ENCODE peak calls at places on chromosomes 1 and 21, in five cellular contexts. J is adrenal gland, H is A549, I is esophagus muscularis mucosa, O is heart left ventricle. Z is an unnamed sample.

GRCh38 chr1:30707412-30708360 is 15.7 kb downstream of the MATN1 start:
- DNase-seq in H (peak; percentile 57), O (peak; percentile 81), J (peak; percentile 80), I (no peak), Z (peak; percentile 48)

GRCh38 chr1:204994086-204994862 is 48.7 kb upstream of the CNTN2 start:
- DNase-seq in O (no peak), J (no peak), I (no peak), H (no peak), Z (no peak)

GRCh38 chr1:224435999-224436398 is 1.4 kb upstream of the WDR26 start:
- DNase-seq in I (no peak), H (no peak), J (no peak), O (no peak), Z (no peak)

GRCh38 chr21:45435405-45435981 is 30.5 kb downstream of the COL18A1 start:
- DNase-seq in H (no peak), I (no peak), O (peak; percentile 55), J (no peak), Z (no peak)

GRCh38 chr1:175158133-175158532 is 34.4 kb downstream of the KIAA0040 start:
- DNase-seq in O (no peak), I (no peak), H (no peak), J (no peak), Z (peak; percentile 27)

GRCh38 chr1:30606166-30606565 is 117.2 kb downstream of the MATN1 start:
- DNase-seq in J (no peak), I (peak; percentile 68), H (no peak), O (no peak), Z (no peak)

GRCh38 chr1:119631433-119632102 is 16.5 kb downstream of the ZNF697 start:
- DNase-seq in O (peak; percentile 96), I (peak; percentile 96), H (no peak), J (peak; percentile 84), Z (no peak)

GRCh38 chr1:160046494-160047115 is 14.8 kb upstream of the PIGM start:
- DNase-seq in H (peak; percentile 26), J (peak; percentile 27), I (no peak), O (peak; percentile 67), Z (no peak)

GRCh38 chr1:101587749-101588148 is 350.9 kb downstream of the S1PR1 start:
- DNase-seq in I (no peak), J (peak; percentile 17), O (peak; percentile 71), H (peak; percentile 25), Z (no peak)

GRCh38 chr1:19442150-19443096 is 42.9 kb downstream of the CAPZB start:
- DNase-seq in I (no peak), J (no peak), H (no peak), O (no peak), Z (no peak)
- TF ChIP-seq POLR2A in I (no peak), J (no peak), H (no peak), O (no peak), Z (no peak)

GRCh38 chr1:26693557-26694184 is 2.1 kb upstream of the ARID1A start:
- DNase-seq in I (no peak), J (no peak), H (no peak), O (no peak), Z (no peak)

GRCh38 chr1:26695417-26696190 is at the start of gene ARID1A:
- DNase-seq in H (peak; percentile 94), I (peak; percentile 99), J (peak; percentile 95), O (peak; percentile 99), Z (peak; percentile 92)

GRCh38 chr1:26694185-26694572 is 1.6 kb upstream of the ARID1A start:
- DNase-seq in I (no peak), O (no peak), J (peak; percentile 14), H (no peak), Z (no peak)

GRCh38 chr1:26696191-26696644 is 403 bp downstream of the ARID1A start:
- DNase-seq in H (no peak), I (no peak), J (no peak), O (peak; percentile 74), Z (no peak)

GRCh38 chr1:26694597-26695416 is 1.0 kb upstream of the ARID1A start:
- DNase-seq in O (no peak), H (no peak), J (no peak), I (no peak), Z (no peak)
- TF ChIP-seq POLR2A in O (no peak), H (no peak), J (no peak), I (no peak), Z (no peak)

DNA sequence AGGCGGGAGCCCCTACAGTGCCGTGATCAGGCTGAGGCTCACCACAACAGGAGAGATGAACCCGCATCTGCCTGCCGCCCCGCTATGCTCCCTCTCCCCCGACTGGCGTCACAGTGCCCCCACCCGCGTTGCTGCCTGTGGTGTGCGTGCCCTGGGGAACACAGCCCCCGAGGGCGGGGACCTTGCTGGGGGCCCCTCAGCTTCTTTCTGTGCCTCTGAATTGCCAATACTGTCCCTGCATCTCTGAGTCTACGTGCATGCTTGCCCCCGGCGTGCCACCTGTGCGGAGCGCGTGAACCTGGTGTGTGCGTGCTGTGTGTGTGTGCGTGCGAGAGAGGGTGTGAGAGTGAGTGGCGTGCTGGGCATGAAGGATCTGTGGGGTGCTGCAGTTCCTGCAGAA is 10.3 kb downstream of the PARS2 start:
- DNase-seq in H (no peak), O (no peak), J (no peak), I (no peak), Z (no peak)
- TF ChIP-seq POLR2A in H (no peak), O (no peak), J (no peak), I (no peak), Z (no peak)

GRCh38 chr1:203450541-203451149 is 25.0 kb upstream of the PRELP start:
- DNase-seq in J (no peak), H (peak; percentile 7), O (no peak), I (no peak), Z (no peak)

GRCh38 chr1:203453616-203454015 is 22.0 kb upstream of the PRELP start:
- DNase-seq in I (no peak), O (no peak), H (no peak), J (no peak), Z (no peak)

GRCh38 chr1:203453016-203453415 is 22.6 kb upstream of the PRELP start:
- DNase-seq in O (no peak), J (no peak), I (no peak), H (no peak), Z (no peak)

GRCh38 chr1:203450016-203450415 is 25.6 kb upstream of the PRELP start:
- DNase-seq in J (no peak), I (no peak), H (no peak), O (no peak), Z (no peak)

DNA sequence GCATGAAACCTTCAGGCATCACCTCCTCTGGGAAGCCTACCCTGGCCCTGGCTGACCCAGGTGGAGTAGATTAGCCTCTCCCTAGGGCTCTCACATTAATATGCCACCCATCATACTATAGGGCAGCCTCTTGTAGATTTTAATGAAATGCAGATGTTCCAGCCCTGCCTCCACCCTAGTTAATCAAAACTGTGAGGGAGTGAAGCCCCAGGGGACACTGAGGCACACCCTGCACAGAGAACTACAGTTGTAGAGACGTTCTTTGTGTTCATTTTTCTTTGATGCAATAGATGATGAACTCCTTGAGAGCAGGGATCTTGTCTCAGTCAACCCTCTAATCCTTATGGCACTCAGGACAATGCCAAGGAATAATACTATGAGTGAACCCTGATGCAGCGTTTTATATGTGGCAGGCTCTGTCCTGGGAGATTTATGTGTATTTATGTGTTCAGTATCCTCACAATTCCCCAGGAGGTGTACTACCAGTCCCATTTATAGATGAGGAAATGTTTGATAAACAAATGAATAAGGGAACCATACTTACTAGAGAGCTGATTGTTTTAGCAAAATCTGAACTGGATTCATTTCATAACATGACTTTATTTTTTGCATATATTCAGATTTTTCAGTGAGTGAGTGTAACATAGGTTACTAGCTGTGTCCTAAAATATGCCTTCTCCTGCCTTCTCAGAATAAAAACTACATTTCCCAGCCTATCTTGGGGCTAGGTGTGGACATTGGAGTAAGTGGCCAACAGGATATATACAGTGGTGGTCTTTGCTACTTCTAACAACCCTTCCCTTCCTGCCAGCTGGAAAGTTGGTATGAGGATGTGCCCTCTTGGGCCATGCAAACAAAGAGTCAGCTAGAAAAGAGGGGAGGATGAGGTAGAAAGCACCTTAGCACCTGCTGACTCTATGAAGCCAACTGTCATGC is 23.5 kb upstream of the PRELP start:
- DNase-seq in H (no peak), I (no peak), J (no peak), O (no peak), Z (no peak)
- TF ChIP-seq POLR2A in H (no peak), I (no peak), J (no peak), O (no peak), Z (no peak)

GRCh38 chr1:99647460-99647859 is 1.5 kb downstream of the PALMD start:
- DNase-seq in H (no peak), I (no peak), J (peak; percentile 37), O (no peak), Z (no peak)
- TF ChIP-seq POLR2A in H (no peak), I (no peak), J (no peak), O (no peak), Z (no peak)

DNA sequence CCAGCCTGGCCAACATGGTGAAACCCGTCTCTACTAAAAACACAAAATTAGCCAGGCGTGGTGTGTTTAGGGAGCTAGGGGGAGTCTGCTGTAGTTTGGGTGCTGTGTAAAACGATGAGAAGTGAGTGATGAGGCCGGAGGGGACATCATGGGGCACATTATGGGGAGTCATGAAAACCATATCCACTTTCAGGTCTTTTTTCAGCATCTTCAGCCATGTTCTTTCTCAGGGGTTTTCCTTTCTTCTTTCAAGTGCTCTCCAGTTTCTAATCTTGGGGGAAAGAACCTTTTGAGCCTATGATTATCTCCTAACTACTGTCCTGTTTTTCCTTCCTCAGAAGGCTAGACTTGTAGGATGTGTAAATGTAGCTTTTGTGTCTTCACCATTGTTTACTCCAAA is 14.4 kb downstream of the KDM4A start:
- DNase-seq in H (no peak), O (no peak), I (no peak), J (no peak), Z (no peak)
- TF ChIP-seq POLR2A in H (no peak), O (no peak), I (no peak), J (no peak), Z (no peak)

GRCh38 chr1:15260418-15261154 is 13.6 kb downstream of the FHAD1 start:
- DNase-seq in H (no peak), I (peak; percentile 84), J (peak; percentile 61), O (no peak), Z (peak; percentile 89)

GRCh38 chr1:15262711-15263110 is 15.7 kb downstream of the FHAD1 start:
- DNase-seq in O (no peak), I (peak; percentile 53), J (no peak), H (no peak), Z (no peak)

GRCh38 chr1:15259608-15260007 is 12.6 kb downstream of the FHAD1 start:
- DNase-seq in J (no peak), I (peak; percentile 47), H (no peak), O (no peak), Z (no peak)

GRCh38 chr1:15262003-15262377 is 15.0 kb downstream of the FHAD1 start:
- DNase-seq in I (peak; percentile 37), O (no peak), H (no peak), J (no peak), Z (no peak)

GRCh38 chr1:15261155-15262002 is 14.4 kb downstream of the FHAD1 start:
- DNase-seq in I (peak; percentile 91), O (peak; percentile 67), H (peak; percentile 24), J (peak; percentile 91), Z (peak; percentile 57)
- TF ChIP-seq POLR2A in I (no peak), O (no peak), H (no peak), J (peak; percentile 78), Z (no peak)